ENCODE peak calls at places on chromosome 10, in ten cellular contexts. P is ELR; K is GF-D8; N is NCI-H748 treated with DMSO at 0.1 percent for 48 hours; W is activated CD8-positive, alpha-beta memory T cell treated with anti-CD3 and anti-CD28 coated beads, Interleukin-2, amount 50 U/mL, for 48 hours; Q is mucosa of gallbladder; G is stimulated activated CD4-positive, alpha-beta T cell treated with anti-CD3 and anti-CD28 coated beads, Interleukin-2, amount 100 ng/mL, for 48 hours; T is LNCaP clone FGC; R is EL; M is AG10803. O is an unnamed sample.

GRCh38 chr10:2980116-2980515 is 87.2 kb upstream of the PFKP start:
- DNase-seq in K (no peak), P (no peak), W (no peak), N (no peak), M (peak), G (no peak), Q (no peak), T (no peak), R (peak), O (no peak)

GRCh38 chr10:128029731-128030369 is 96.4 kb downstream of the MKI67 start:
- DNase-seq in N (no peak), R (no peak), Q (no peak), W (no peak), T (no peak), K (no peak), P (no peak), M (no peak), G (no peak), O (no peak)

GRCh38 chr10:100515612-100516011 is 4.0 kb downstream of the SEC31B start:
- DNase-seq in M (no peak), P (no peak), Q (no peak), N (no peak), K (no peak), W (no peak), G (no peak), R (no peak), T (no peak), O (no peak)

GRCh38 chr10:128147064-128147463 is 20.8 kb upstream of the MKI67 start:
- DNase-seq in R (no peak), T (no peak), G (no peak), P (no peak), K (no peak), Q (no peak), N (no peak), M (no peak), W (no peak), O (no peak)

GRCh38 chr10:110535958-110536891 is 31.3 kb upstream of the SMC3 start:
- DNase-seq in Q (no peak), W (peak), M (peak), N (no peak), K (no peak), R (peak), T (no peak), G (peak), P (peak), O (peak)

GRCh38 chr10:19961076-19961811 is 145.0 kb downstream of the PLXDC2 start:
- DNase-seq in P (no peak), W (no peak), K (no peak), Q (no peak), N (no peak), T (no peak), R (no peak), G (no peak), M (no peak), O (no peak)

GRCh38 chr10:93181929-93182327 is 108.2 kb downstream of the CYP26A1 start:
- DNase-seq in M (no peak), Q (no peak), P (no peak), N (no peak), W (no peak), R (no peak), K (no peak), T (no peak), G (no peak), O (no peak)

GRCh38 chr10:20767028-20767427 is 130.1 kb downstream of the NEBL start:
- DNase-seq in M (peak), G (no peak), R (no peak), N (no peak), Q (no peak), W (no peak), P (no peak), K (no peak), T (no peak), O (no peak)

GRCh38 chr10:85916999-85917573 is 449.5 kb downstream of the GRID1 start:
- DNase-seq in Q (no peak), R (no peak), W (no peak), T (peak), N (peak), P (no peak), K (no peak), M (no peak), G (no peak), O (no peak)

GRCh38 chr10:16545126-16545736 is 23.6 kb upstream of the C1QL3 start:
- DNase-seq in M (peak), Q (peak), K (no peak), T (peak), P (peak), G (no peak), N (peak), R (peak), W (no peak), O (no peak)

GRCh38 chr10:87660484-87661133 is 931 bp downstream of the PAPSS2 start:
- DNase-seq in P (peak), K (no peak), G (no peak), N (no peak), R (peak), M (peak), W (no peak), Q (peak), T (no peak), O (no peak)

GRCh38 chr10:63553031-63553430 is 31.8 kb downstream of the REEP3 start:
- DNase-seq in R (peak), N (no peak), K (no peak), G (no peak), M (peak), P (peak), W (no peak), T (no peak), Q (no peak), O (no peak)

GRCh38 chr10:86944031-86944419 is 13.4 kb downstream of the MMRN2 start:
- DNase-seq in M (no peak), T (no peak), G (no peak), R (no peak), P (no peak), W (no peak), K (no peak), N (no peak), Q (no peak), O (no peak)

GRCh38 chr10:130686680-130687300 is 550.6 kb downstream of the GLRX3 start:
- DNase-seq in G (no peak), N (peak), M (no peak), K (no peak), T (peak), R (no peak), W (no peak), Q (no peak), P (no peak), O (no peak)

GRCh38 chr10:113053881-113054280 is 103.8 kb downstream of the TCF7L2 start:
- DNase-seq in K (no peak), P (peak), G (no peak), Q (no peak), W (no peak), R (no peak), N (no peak), M (no peak), T (no peak), O (no peak)

GRCh38 chr10:94673614-94674321 is 9.8 kb upstream of the CYP2C18 start:
- DNase-seq in P (peak), G (no peak), Q (no peak), K (no peak), T (peak), W (no peak), M (no peak), N (no peak), R (peak), O (no peak)

GRCh38 chr10:369441-370221 is 234.4 kb downstream of the ZMYND11 start:
- DNase-seq in G (no peak), N (no peak), Q (no peak), M (peak), K (no peak), T (no peak), P (no peak), R (no peak), W (no peak), O (no peak)

GRCh38 chr10:82191653-82192052 is 316.7 kb downstream of the NRG3 start:
- DNase-seq in R (no peak), P (no peak), T (no peak), G (no peak), N (no peak), Q (no peak), W (no peak), M (no peak), K (no peak), O (no peak)

GRCh38 chr10:130232361-130233360 is 96.5 kb downstream of the GLRX3 start:
- DNase-seq in R (no peak), Q (no peak), W (peak), T (no peak), P (no peak), G (no peak), K (no peak), N (no peak), M (no peak), O (no peak)

GRCh38 chr10:18060217-18060616 is 80.0 kb upstream of the CACNB2 start:
- DNase-seq in N (no peak), T (no peak), G (no peak), Q (peak), K (no peak), W (no peak), M (no peak), P (no peak), R (no peak), O (no peak)

GRCh38 chr10:71448146-71448545 is 51.4 kb downstream of the CDH23 start:
- DNase-seq in K (no peak), M (no peak), R (no peak), Q (peak), N (no peak), P (no peak), G (no peak), T (no peak), W (no peak), O (no peak)

GRCh38 chr10:70925377-70926214 is 37.2 kb upstream of the PCBD1 start:
- DNase-seq in K (no peak), M (no peak), P (peak), W (peak), G (peak), R (peak), N (peak), Q (peak), T (no peak), O (peak)

GRCh38 chr10:112363696-112364688 is 9.9 kb upstream of the ACSL5 start:
- DNase-seq in W (no peak), P (no peak), K (no peak), Q (no peak), M (no peak), R (no peak), T (no peak), N (no peak), G (no peak), O (peak)